ENCODE peak calls at places on chromosomes 12 and 14, in seven cellular contexts. A is HL-60, Q is HCT116, R is GM23338, W is SK-N-SH, T is HepG2, K is K562. S is an unnamed sample.

GRCh38 chr14:64704743-64705405 is 650 bp downstream of the PLEKHG3 start:
- DNase-seq in K (no peak), A (no peak), R (no peak), T (no peak), W (peak), Q (no peak), S (no peak)

GRCh38 chr12:50520808-50521207 is 16.0 kb downstream of the DIP2B start:
- DNase-seq in T (no peak), R (no peak), K (no peak), W (no peak), Q (no peak), A (no peak), S (no peak)

GRCh38 chr14:104580961-104581360 is 1.4 kb downstream of the C14orf180 start:
- DNase-seq in W (peak), T (no peak), R (no peak), A (no peak), Q (no peak), K (no peak), S (no peak)

GRCh38 chr12:58176296-58176869 is 235.0 kb downstream of the ATP23 start:
- DNase-seq in A (peak), R (peak), K (peak), Q (peak), T (peak), W (peak), S (peak)

GRCh38 chr12:121536058-121536928 is 44.5 kb downstream of the KDM2B start:
- DNase-seq in T (no peak), Q (no peak), W (peak), A (peak), K (peak), R (peak), S (no peak)

GRCh38 chr14:104140213-104140462 is 1.8 kb downstream of the KIF26A start:
- DNase-seq in A (no peak), K (no peak), T (no peak), W (peak), Q (no peak), R (no peak), S (no peak)

GRCh38 chr14:99737451-99737951 is 53.4 kb downstream of the CYP46A1 start:
- DNase-seq in R (no peak), T (no peak), W (peak), Q (no peak), A (no peak), K (no peak), S (no peak)

GRCh38 chr14:98173291-98173690 is 1098.7 kb downstream of the BCL11B start:
- DNase-seq in Q (no peak), W (no peak), K (no peak), A (no peak), R (no peak), T (no peak), S (no peak)

GRCh38 chr12:53659011-53659551 is 16.8 kb downstream of the ATP5MC2 start:
- DNase-seq in R (peak), T (peak), W (no peak), A (no peak), K (no peak), Q (peak), S (peak)

GRCh38 chr14:44732144-44732543 is 225.1 kb upstream of the FSCB start:
- DNase-seq in K (no peak), Q (no peak), A (no peak), W (no peak), R (no peak), T (no peak), S (no peak)

GRCh38 chr14:85466678-85467077 is 63.3 kb upstream of the FLRT2 start:
- DNase-seq in W (no peak), R (no peak), K (no peak), Q (no peak), T (no peak), A (no peak), S (no peak)

GRCh38 chr12:46908236-46908935 is 82.6 kb upstream of the SLC38A4 start:
- DNase-seq in T (no peak), R (no peak), K (no peak), A (no peak), Q (no peak), W (no peak), S (no peak)

GRCh38 chr12:110249105-110249504 is 31.9 kb upstream of the ATP2A2 start:
- DNase-seq in W (no peak), R (no peak), A (no peak), T (no peak), K (no peak), Q (no peak), S (no peak)

GRCh38 chr14:103801459-103801858 is 45.9 kb downstream of the PPP1R13B start:
- DNase-seq in A (peak), R (peak), W (no peak), Q (no peak), T (peak), K (no peak), S (no peak)

GRCh38 chr12:109545826-109546225 is 27.5 kb downstream of the MMAB start:
- DNase-seq in A (no peak), Q (no peak), R (no peak), W (no peak), K (no peak), T (no peak), S (no peak)

GRCh38 chr12:39692258-39692853 is 72.8 kb upstream of the ABCD2 start:
- DNase-seq in W (peak), A (no peak), R (peak), T (no peak), Q (peak), K (no peak), S (no peak)

GRCh38 chr14:90489916-90490726 is 93.3 kb downstream of the CALM1 start:
- DNase-seq in K (peak), Q (no peak), W (peak), T (no peak), A (no peak), R (no peak), S (no peak)

GRCh38 chr12:108033091-108033490 is 96.0 kb upstream of the WSCD2 start:
- DNase-seq in A (no peak), Q (no peak), T (no peak), R (peak), K (no peak), W (no peak), S (no peak)

GRCh38 chr12:5210179-5210917 is 166.7 kb downstream of the KCNA5 start:
- DNase-seq in W (no peak), R (no peak), Q (no peak), K (no peak), T (no peak), A (no peak), S (no peak)

GRCh38 chr12:7923241-7924236 is 12.4 kb downstream of the SLC2A3 start:
- DNase-seq in K (no peak), W (no peak), R (no peak), A (no peak), Q (no peak), T (no peak), S (no peak)

GRCh38 chr12:100953677-100954076 is 159.1 kb downstream of the ANO4 start:
- DNase-seq in R (peak), T (no peak), Q (no peak), A (no peak), W (no peak), K (no peak), S (no peak)

GRCh38 chr14:75280448-75280830 is 1.8 kb downstream of the FOS start:
- DNase-seq in W (no peak), Q (no peak), K (no peak), A (no peak), R (no peak), T (no peak), S (no peak)

GRCh38 chr14:98692832-98693231 is 579.2 kb downstream of the BCL11B start:
- DNase-seq in K (no peak), T (no peak), Q (no peak), R (no peak), W (no peak), A (no peak), S (no peak)

GRCh38 chr12:9707864-9708808 is 24.8 kb downstream of the CLECL1 start:
- DNase-seq in A (peak), Q (peak), W (peak), K (peak), R (peak), T (peak), S (no peak)

GRCh38 chr14:71711619-71712018 is 220.6 kb upstream of the RGS6 start:
- DNase-seq in K (no peak), T (no peak), R (no peak), A (no peak), W (no peak), Q (no peak), S (no peak)

GRCh38 chr12:123271182-123271491 is 519 bp downstream of the CDK2AP1 start:
- DNase-seq in Q (no peak), A (peak), T (peak), K (peak), R (peak), W (peak), S (no peak)

GRCh38 chr12:121600702-121601336 is 20.0 kb upstream of the KDM2B start:
- DNase-seq in A (no peak), K (no peak), W (no peak), T (no peak), Q (no peak), R (no peak), S (no peak)

GRCh38 chr12:14272954-14273910 is 92.2 kb upstream of the ATF7IP start:
- DNase-seq in W (no peak), K (no peak), T (no peak), R (no peak), A (peak), Q (no peak), S (no peak)

GRCh38 chr12:129212221-129212630 is 358.9 kb downstream of the GLT1D1 start:
- DNase-seq in A (no peak), K (no peak), R (no peak), Q (no peak), W (no peak), T (peak), S (no peak)

GRCh38 chr12:95637471-95638155 is 86.3 kb upstream of the USP44 start:
- DNase-seq in A (no peak), Q (no peak), K (no peak), R (no peak), W (no peak), T (no peak), S (no peak)

GRCh38 chr14:51395361-51395849 is 155.4 kb downstream of the TMX1 start:
- DNase-seq in K (no peak), Q (no peak), R (peak), A (no peak), T (no peak), W (peak), S (no peak)

GRCh38 chr12:96948782-96949181 is 41.7 kb downstream of the NEDD1 start:
- DNase-seq in K (no peak), Q (no peak), W (no peak), T (no peak), A (no peak), R (no peak), S (no peak)
- TF ChIP-seq REST in K (no peak), Q (no peak), W (no peak), T (no peak), A (no peak), R (no peak), S (no peak)

DNA sequence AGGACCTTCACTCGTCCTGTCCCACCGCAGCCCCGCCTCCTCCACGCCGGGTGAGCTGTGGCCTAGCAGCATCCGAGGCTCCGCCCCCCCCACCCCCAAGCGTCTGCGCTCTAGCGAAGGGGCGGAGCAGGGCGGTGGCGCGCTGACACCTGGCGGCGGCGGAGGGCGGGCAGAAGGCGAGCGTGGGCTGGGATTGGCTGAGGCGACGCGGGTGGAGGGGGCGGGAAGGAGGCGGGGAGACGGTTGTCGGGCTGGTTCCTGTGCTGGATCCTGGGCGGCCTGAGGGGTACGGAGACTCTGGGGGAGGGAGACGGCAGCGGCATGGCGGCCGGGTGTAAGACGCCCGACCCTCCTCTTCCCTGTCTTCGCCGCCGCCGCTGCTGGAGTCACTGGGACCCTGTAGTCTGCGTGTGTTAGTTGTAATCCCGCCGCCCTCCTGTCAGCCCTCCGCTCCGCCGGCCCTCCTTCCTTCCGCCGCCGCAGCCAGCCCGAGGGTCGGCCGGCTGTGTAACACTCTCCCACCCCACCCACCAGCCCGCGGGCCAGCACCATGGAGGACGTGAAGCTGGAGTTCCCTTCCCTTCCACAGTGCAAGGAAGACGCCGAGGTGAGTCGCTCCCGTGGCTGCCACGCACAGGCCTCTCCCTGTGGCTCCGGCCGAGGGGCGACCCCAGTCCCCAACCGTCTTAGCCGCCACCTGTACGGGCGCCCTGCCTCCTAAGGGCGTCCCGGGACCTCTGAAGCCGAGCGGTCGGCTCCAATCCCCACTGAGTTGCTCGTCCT is at the start of gene STYX:
- DNase-seq in K (peak), A (peak), W (peak), Q (peak), T (peak), R (peak), S (peak)
- TF ChIP-seq CTCF in K (no peak), A (no peak), W (no peak), Q (no peak), T (peak), R (no peak), S (no peak)

GRCh38 chr12:1812650-1813302 is 7.6 kb upstream of the LRTM2 start:
- DNase-seq in Q (no peak), K (peak), W (no peak), T (peak), R (no peak), A (peak), S (no peak)
- TF ChIP-seq POLR2AphosphoS5 in Q (no peak), K (no peak), W (no peak), T (no peak), R (no peak), A (peak), S (no peak)

DNA sequence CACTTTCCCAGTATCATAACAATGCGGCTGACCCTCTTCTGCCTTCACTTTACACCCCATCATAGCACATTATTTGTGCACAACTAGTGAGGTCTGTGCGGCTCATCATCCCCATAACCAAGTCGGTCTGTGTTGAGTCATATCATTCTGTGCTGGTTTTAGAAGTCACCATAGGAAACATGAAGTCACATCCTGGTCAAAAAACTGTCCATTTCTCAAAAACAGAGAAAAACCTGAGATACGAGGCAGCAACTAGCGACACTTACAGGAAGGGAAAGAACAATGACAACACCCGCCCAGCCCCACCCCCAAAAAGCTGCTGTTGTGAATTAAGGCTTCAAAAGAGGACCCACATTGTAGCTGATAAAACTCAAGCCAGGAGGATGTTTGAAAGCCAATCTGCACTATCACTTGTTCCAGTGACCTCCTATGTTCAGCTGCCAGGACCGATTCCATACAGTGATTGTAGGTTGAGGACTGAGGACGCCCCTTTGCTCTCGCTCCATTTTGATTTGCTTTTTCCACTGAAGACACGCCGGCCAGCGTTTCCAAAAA is 87.7 kb downstream of the DUSP16 start:
- DNase-seq in W (no peak), Q (no peak), A (no peak), R (no peak), K (peak), T (no peak), S (no peak)
- TF ChIP-seq REST in W (no peak), Q (no peak), A (no peak), R (no peak), K (no peak), T (no peak), S (no peak)

GRCh38 chr14:25032092-25032784 is 17.7 kb downstream of the STXBP6 start:
- DNase-seq in A (no peak), W (no peak), T (peak), K (peak), R (peak), Q (no peak), S (no peak)
- TF ChIP-seq CTCF in A (peak), W (peak), T (peak), K (peak), R (peak), Q (peak), S (peak)

GRCh38 chr12:32504626-32505025 is 105.3 kb downstream of the FGD4 start:
- DNase-seq in T (no peak), W (no peak), Q (no peak), A (no peak), K (no peak), R (no peak), S (no peak)

GRCh38 chr12:32505546-32505945 is 106.2 kb downstream of the FGD4 start:
- DNase-seq in T (no peak), K (no peak), W (no peak), A (no peak), R (no peak), Q (no peak), S (no peak)

GRCh38 chr12:32502693-32503510 is 103.5 kb downstream of the FGD4 start:
- DNase-seq in T (no peak), Q (no peak), A (peak), W (no peak), R (peak), K (no peak), S (no peak)

GRCh38 chr12:32507559-32508276 is 108.4 kb downstream of the FGD4 start:
- DNase-seq in R (peak), Q (no peak), A (peak), K (no peak), W (no peak), T (no peak), S (no peak)

GRCh38 chr12:32505067-32505466 is 105.7 kb downstream of the FGD4 start:
- DNase-seq in W (no peak), R (no peak), A (no peak), T (no peak), Q (no peak), K (no peak), S (no peak)
- TF ChIP-seq POLR2AphosphoS5 in W (no peak), R (no peak), A (no peak), T (no peak), Q (no peak), K (no peak), S (no peak)

DNA sequence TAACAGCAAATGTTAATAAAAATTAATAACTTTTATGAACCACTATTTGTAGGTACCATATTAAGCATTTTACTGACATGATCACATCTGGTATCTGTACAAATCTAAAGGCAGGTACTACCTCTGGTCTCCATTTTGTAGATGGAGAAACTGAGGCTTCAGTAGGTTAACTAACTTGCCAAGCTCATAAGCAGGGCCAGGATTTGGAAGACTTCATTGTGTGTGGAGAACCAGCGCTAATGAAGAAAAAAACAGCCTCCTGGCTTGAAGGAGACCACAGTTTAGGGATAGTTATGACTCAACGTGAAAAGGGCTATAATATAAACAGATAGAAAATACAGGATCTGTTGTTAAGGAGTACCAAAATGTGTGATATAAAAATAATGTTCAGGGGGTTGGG is 1.0 kb downstream of the NUP37 start:
- DNase-seq in W (no peak), A (no peak), R (no peak), T (no peak), K (no peak), Q (no peak), S (no peak)
- TF ChIP-seq REST in W (no peak), A (no peak), R (no peak), T (no peak), K (no peak), Q (no peak), S (no peak)

DNA sequence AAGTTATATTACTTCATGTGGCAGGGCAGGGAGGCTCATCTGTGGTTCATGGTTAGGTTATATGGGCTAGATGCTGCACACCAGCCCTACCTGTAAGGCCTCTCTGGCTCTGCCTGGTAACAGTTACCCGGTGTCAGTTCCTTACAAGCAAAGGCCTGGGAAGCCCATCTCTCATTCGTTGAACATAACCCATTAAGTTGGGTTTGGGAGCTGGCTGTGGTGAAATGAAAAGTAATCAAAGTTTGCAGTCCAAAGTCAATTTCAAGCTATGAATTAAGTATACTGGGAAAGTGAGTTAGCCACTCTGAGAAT is 183.2 kb downstream of the PPM1H start:
- DNase-seq in T (no peak), K (no peak), R (no peak), W (no peak), A (no peak), Q (no peak), S (no peak)
- TF ChIP-seq CTCF in T (no peak), K (no peak), R (no peak), W (no peak), A (no peak), Q (no peak), S (no peak)

DNA sequence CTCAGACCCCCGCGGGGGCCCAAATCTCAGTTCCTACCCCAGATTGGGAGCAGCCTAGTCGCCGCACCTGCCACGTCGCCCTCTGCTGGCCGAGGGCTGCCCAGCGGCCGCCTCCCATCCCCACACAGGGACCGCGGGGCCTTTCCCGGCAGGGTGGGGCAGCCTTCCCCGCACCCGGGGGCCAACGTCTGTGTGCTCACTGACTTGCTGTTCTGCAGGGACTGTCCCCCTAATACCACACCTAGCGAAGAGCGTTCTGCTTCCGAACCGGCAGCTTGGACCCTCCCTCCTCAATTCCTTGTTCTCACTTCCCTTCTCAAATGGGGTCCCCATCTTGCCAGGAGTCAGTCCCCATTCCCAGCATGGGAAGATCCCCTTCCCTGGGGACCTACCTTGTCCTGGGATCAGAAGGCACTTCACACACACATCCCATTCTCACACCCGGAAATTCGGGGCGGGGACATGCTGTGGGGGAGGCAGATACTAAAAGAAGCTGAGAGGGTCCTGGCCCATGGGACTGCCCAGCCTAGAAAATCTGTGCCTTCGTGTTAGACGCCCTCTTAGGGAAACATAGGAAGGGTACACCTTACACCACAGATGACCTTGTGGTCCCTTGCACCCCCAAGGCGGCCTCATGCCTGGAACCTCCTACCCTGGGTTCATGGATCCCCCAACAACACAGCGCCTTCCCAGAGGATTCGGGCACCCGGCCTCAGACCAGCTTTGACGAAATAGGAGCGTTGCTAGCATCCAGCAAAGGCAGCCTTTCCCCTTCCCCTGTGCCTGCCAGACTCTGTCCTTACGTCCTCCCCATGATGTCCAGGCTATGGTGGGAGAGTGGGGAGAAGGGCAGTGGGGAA is 16.4 kb downstream of the ACVRL1 start:
- DNase-seq in A (peak), Q (no peak), R (peak), W (peak), T (no peak), K (peak), S (peak)
- TF ChIP-seq POLR2AphosphoS5 in A (no peak), Q (no peak), R (no peak), W (no peak), T (no peak), K (no peak), S (no peak)

S was measured in Panc1.